ENCODE peak calls at places on chromosome 12, in six cellular contexts. U is GM12865; K is GM23338; G is retinal pigment epithelial cell; D is right atrium auricular region; R is CD8-positive, alpha-beta T cell. I is an unnamed sample.

GRCh38 chr12:16520328-16520727 is 85.6 kb downstream of the LMO3 start:
- DNase-seq in U (peak; percentile 34), K (no peak), G (no peak), D (no peak), R (no peak), I (no peak)

GRCh38 chr12:21453312-21453852 is 15.9 kb downstream of the PYROXD1 start:
- DNase-seq in U (peak; percentile 47), K (no peak), G (no peak), D (no peak), R (no peak), I (no peak)

GRCh38 chr12:79681008-79681590 is 9.7 kb downstream of the PAWR start:
- DNase-seq in U (no peak), K (no peak), G (no peak), D (no peak), R (no peak), I (peak; percentile 54)

GRCh38 chr12:57740656-57741412 is 2.3 kb upstream of the AGAP2 start:
- DNase-seq in U (peak; percentile 85), K (no peak), G (no peak), D (no peak), R (peak; percentile 78), I (no peak)

GRCh38 chr12:62656576-62657362 is 190.1 kb downstream of the MON2 start:
- DNase-seq in U (no peak), K (peak; percentile 68), G (no peak), D (no peak), R (no peak), I (no peak)

GRCh38 chr12:79250186-79250585 is 385.6 kb downstream of the SYT1 start:
- DNase-seq in U (no peak), K (no peak), G (no peak), D (no peak), R (no peak), I (peak; percentile 19)

GRCh38 chr12:26938660-26939185 is 453 bp downstream of the FGFR1OP2 start:
- DNase-seq in U (no peak), K (peak; percentile 72), G (no peak), D (no peak), R (no peak), I (no peak)

GRCh38 chr12:94082690-94083089 is 65.7 kb upstream of the PLXNC1 start:
- DNase-seq in U (no peak), K (no peak), G (no peak), D (no peak), R (no peak), I (no peak)

GRCh38 chr12:124939428-124940142 is 25.1 kb upstream of the UBC start:
- DNase-seq in U (peak; percentile 95), K (peak; percentile 95), G (peak; percentile 73), D (peak; percentile 91), R (peak; percentile 89), I (peak; percentile 94)

GRCh38 chr12:80175307-80175930 is 76.1 kb downstream of the OTOGL start:
- DNase-seq in U (peak; percentile 46), K (no peak), G (no peak), D (no peak), R (no peak), I (no peak)

GRCh38 chr12:3647504-3647903 is 105.4 kb downstream of the CRACR2A start:
- DNase-seq in U (no peak), K (no peak), G (no peak), D (no peak), R (no peak), I (no peak)

GRCh38 chr12:100544165-100544564 is 29.3 kb upstream of the GAS2L3 start:
- DNase-seq in U (no peak), K (no peak), G (no peak), D (no peak), R (no peak), I (no peak)

GRCh38 chr12:55847603-55848329 is 5.0 kb upstream of the MMP19 start:
- DNase-seq in U (no peak), K (peak; percentile 37), G (no peak), D (peak; percentile 99), R (no peak), I (peak; percentile 100)

GRCh38 chr12:116765271-116765670 is 27.2 kb downstream of the RNFT2 start:
- DNase-seq in U (no peak), K (no peak), G (no peak), D (no peak), R (no peak), I (no peak)

GRCh38 chr12:106745181-106745745 is 29.2 kb upstream of the RIC8B start:
- DNase-seq in U (no peak), K (no peak), G (no peak), D (no peak), R (no peak), I (no peak)

GRCh38 chr12:69684472-69684871 is 14.6 kb downstream of the BEST3 start:
- DNase-seq in U (no peak), K (no peak), G (no peak), D (no peak), R (no peak), I (no peak)

GRCh38 chr12:69682136-69682755 is 16.9 kb downstream of the BEST3 start:
- DNase-seq in U (no peak), K (no peak), G (no peak), D (no peak), R (no peak), I (no peak)

GRCh38 chr12:69676257-69677012 is 22.7 kb downstream of the BEST3 start:
- DNase-seq in U (no peak), K (peak; percentile 34), G (peak; percentile 63), D (no peak), R (no peak), I (no peak)

GRCh38 chr12:69679119-69679518 is 20.0 kb downstream of the BEST3 start:
- DNase-seq in U (no peak), K (no peak), G (no peak), D (no peak), R (no peak), I (peak; percentile 37)
- H3K4me3 ChIP-seq in U (no peak overlapping the region), K (no peak overlapping the region), G (no peak overlapping the region), D (no peak overlapping the region), R (no peak overlapping the region), I (no peak overlapping the region)

GRCh38 chr12:7129647-7130536 is at the start of gene CLSTN3:
- DNase-seq in U (peak; percentile 91), K (peak; percentile 93), G (peak; percentile 36), D (peak; percentile 68), R (peak; percentile 88), I (peak; percentile 76)
- TF ChIP-seq CTCF in U (no peak), K (no peak), G (no peak), D (no peak), R (no peak), I (no peak)

DNA sequence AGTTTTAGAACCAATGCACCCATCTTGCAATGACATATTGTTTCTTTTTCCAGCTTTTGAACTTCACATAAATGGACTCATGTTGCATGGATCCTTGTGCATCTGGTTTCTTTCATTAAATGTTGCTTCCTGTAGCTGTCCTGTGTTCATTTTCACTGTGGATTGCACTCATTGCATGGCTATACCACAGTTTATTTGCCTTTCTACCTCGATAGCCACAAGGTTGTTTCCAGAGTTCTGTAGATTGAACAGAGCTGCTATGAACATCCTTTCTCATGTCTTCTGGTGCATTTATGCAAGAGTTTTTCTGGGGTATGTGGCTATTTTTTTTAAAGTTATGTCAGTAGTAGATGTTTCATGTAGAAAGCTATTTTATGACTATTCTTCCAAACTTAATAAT is 3.5 kb upstream of the KRT81 start:
- DNase-seq in U (no peak), K (no peak), G (no peak), D (no peak), R (no peak), I (no peak)
- H3K4me3 ChIP-seq in U (no peak overlapping the region), K (no peak overlapping the region), G (no peak overlapping the region), D (no peak overlapping the region), R (no peak overlapping the region), I (no peak overlapping the region)

GRCh38 chr12:95852133-95852532 is 6.6 kb upstream of the SNRPF start:
- DNase-seq in U (no peak), K (no peak), G (no peak), D (no peak), R (no peak), I (no peak)

GRCh38 chr12:95851609-95852008 is 7.1 kb upstream of the SNRPF start:
- DNase-seq in U (no peak), K (no peak), G (no peak), D (no peak), R (no peak), I (no peak)

GRCh38 chr12:95848575-95849388 is 10.0 kb upstream of the SNRPF start:
- DNase-seq in U (no peak), K (peak; percentile 56), G (no peak), D (no peak), R (no peak), I (peak; percentile 44)
- TF ChIP-seq CTCF in U (no peak), K (peak; percentile 40), G (peak; percentile 32), D (no peak), R (no peak), I (peak; percentile 25)

GRCh38 chr12:49296034-49296835 is 1.3 kb downstream of the PRPH start:
- DNase-seq in U (peak; percentile 61), K (peak; percentile 78), G (no peak), D (no peak), R (peak; percentile 74), I (no peak)
- H3K4me3 ChIP-seq in U (no peak overlapping the region), K (peak overlapping the region; percentile 68), G (no peak overlapping the region), D (peak overlapping the region; percentile 33), R (peak overlapping the region; percentile 46), I (no peak overlapping the region)

DNA sequence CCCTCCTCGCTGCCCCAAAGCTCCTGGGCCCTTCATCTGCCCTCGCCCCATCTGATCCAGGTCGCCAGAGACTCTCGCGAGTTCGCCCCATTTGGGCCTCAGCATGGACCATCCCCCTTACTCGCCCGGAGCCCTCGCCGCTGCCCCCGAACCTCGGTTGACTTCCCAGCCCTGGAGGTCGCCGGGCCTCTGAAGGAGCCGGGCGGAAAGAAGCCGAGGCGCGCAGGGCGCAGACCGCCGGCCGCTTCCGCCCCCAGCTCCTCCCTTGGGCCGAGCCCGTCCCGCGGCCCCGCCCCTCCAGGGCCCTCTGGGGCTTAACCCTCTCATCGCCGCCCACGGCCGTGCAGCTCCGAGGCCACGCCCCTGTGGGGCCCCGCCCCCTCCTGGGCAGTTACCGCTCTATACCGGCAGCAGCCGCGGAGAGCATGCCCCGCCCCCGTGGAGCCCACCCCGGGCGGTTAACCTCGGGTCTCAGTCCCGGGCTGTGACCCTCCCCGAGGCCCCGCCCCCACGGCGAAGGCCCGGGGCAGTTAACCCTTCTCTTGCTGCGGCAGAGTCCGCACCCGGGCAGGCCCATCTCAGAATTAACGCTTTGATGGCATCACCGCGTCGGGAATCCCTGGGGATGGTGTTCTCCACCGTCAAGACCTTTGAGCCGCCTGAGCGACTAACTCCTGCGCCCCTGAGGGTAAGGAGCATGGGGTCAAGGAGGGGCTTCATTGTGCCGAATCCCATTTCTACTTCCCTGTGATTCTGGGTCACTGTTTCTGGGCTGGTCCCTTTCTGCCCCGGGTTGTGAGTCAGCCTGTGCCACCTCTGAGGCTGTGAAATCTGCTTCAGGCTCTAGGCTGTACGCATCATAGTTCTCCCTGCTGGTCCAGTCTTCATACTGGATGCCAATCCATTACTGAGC is at the start of gene SPSB2:
- DNase-seq in U (peak; percentile 98), K (peak; percentile 100), G (peak; percentile 84), D (peak; percentile 94), R (peak; percentile 99), I (peak; percentile 96)
- TF ChIP-seq CTCF in U (no peak), K (no peak), G (no peak), D (no peak), R (no peak), I (no peak)

I was measured in fibroblast of pulmonary artery.